ENCODE peak calls at places on chromosomes 11 and 22, in five cellular contexts. G is ovary; T is activated CD4-positive, CD25-positive, alpha-beta regulatory T cell; X is activated T-cell treated with anti-CD3 and anti-CD28 coated beads for 1 hour; M is T follicular helper cell. P is an unnamed sample.

GRCh38 chr11:57444362-57445074 is 15.8 kb upstream of the RTN4RL2 start:
- DNase-seq in G (no peak), T (no peak), X (no peak), M (no peak), P (no peak)

GRCh38 chr22:35315855-35316745 is 16.4 kb downstream of the TOM1 start:
- DNase-seq in G (no peak), T (no peak), X (no peak), M (no peak), P (no peak)

GRCh38 chr11:111540114-111540920 is at the start of gene LAYN:
- DNase-seq in G (peak), T (peak), X (no peak), M (no peak), P (peak)

GRCh38 chr11:2445107-2445947 is 519 bp downstream of the KCNQ1 start:
- DNase-seq in G (peak), T (no peak), X (no peak), M (no peak), P (peak)

GRCh38 chr22:27088026-27088425 is 430.6 kb downstream of the MIAT start:
- DNase-seq in G (no peak), T (no peak), X (no peak), M (no peak), P (no peak)

GRCh38 chr11:10005955-10006525 is 288.0 kb downstream of the SBF2 start:
- DNase-seq in G (no peak), T (no peak), X (no peak), M (no peak), P (no peak)

GRCh38 chr11:75874942-75875341 is 59.9 kb downstream of the UVRAG start:
- DNase-seq in G (no peak), T (no peak), X (no peak), M (no peak), P (no peak)

GRCh38 chr11:68803766-68804165 is 38.0 kb downstream of the CPT1A start:
- DNase-seq in G (no peak), T (no peak), X (no peak), M (no peak), P (no peak)

GRCh38 chr22:27836181-27836580 is 34.6 kb upstream of the MN1 start:
- DNase-seq in G (no peak), T (no peak), X (no peak), M (no peak), P (no peak)

GRCh38 chr11:34419158-34419557 is 19.6 kb upstream of the CAT start:
- DNase-seq in G (no peak), T (no peak), X (no peak), M (no peak), P (no peak)

GRCh38 chr11:23988381-23989006 is 508.4 kb upstream of the LUZP2 start:
- DNase-seq in G (no peak), T (no peak), X (no peak), M (no peak), P (no peak)

GRCh38 chr22:37815593-37815992 is 7.6 kb upstream of the GALR3 start:
- DNase-seq in G (peak), T (no peak), X (no peak), M (no peak), P (no peak)

GRCh38 chr11:5807580-5807979 is 1.1 kb upstream of the OR52N2 start:
- DNase-seq in G (no peak), T (no peak), X (no peak), M (no peak), P (no peak)

GRCh38 chr11:14232652-14233051 is 126.3 kb downstream of the RRAS2 start:
- DNase-seq in G (no peak), T (no peak), X (no peak), M (no peak), P (no peak)

GRCh38 chr22:44583076-44583760 is 85.2 kb upstream of the RTL6 start:
- DNase-seq in G (peak), T (no peak), X (no peak), M (no peak), P (no peak)

GRCh38 chr22:23223566-23224317 is 43.4 kb downstream of the BCR start:
- DNase-seq in G (no peak), T (no peak), X (no peak), M (no peak), P (peak)

GRCh38 chr11:99234534-99234933 is 213.8 kb downstream of the CNTN5 start:
- DNase-seq in G (no peak), T (no peak), X (no peak), M (no peak), P (no peak)

GRCh38 chr11:70713988-70714665 is 315.8 kb downstream of the CTTN start:
- DNase-seq in G (no peak), T (no peak), X (no peak), M (no peak), P (no peak)

GRCh38 chr22:33440756-33441155 is 382.6 kb upstream of the SYN3 start:
- DNase-seq in G (peak), T (no peak), X (no peak), M (no peak), P (no peak)

GRCh38 chr11:27239305-27239942 is 123.6 kb downstream of the CCDC34 start:
- DNase-seq in G (no peak), T (no peak), X (no peak), M (no peak), P (no peak)

GRCh38 chr11:106311531-106312230 is 234.2 kb downstream of the AASDHPPT start:
- DNase-seq in G (no peak), T (no peak), X (no peak), M (no peak), P (no peak)

GRCh38 chr11:133895551-133895950 is 50.2 kb upstream of the SPATA19 start:
- DNase-seq in G (no peak), T (no peak), X (no peak), M (no peak), P (peak)

GRCh38 chr11:127275771-127276170 is 275.2 kb upstream of the KIRREL3 start:
- DNase-seq in G (no peak), T (no peak), X (no peak), M (no peak), P (no peak)

GRCh38 chr11:130369141-130369691 is 54.5 kb upstream of the ZBTB44 start:
- DNase-seq in G (no peak), T (no peak), X (no peak), M (no peak), P (no peak)

GRCh38 chr22:38419121-38419863 is 35.7 kb downstream of the KCNJ4 start:
- DNase-seq in G (no peak), T (no peak), X (no peak), M (no peak), P (peak)

GRCh38 chr22:30861688-30862552 is 106.7 kb downstream of the MORC2 start:
- DNase-seq in G (no peak), T (no peak), X (no peak), M (no peak), P (no peak)

P was measured in pancreas.